ENCODE peak calls at places on chromosome 1, in ten cellular contexts. T is brain microvascular endothelial cell, L is cardiac fibroblast, W is fibroblast of lung, G is prostate gland, B is aorta, J is heart right ventricle, K is IMR-90, I is choroid plexus epithelial cell, M is thoracic aorta. C is an unnamed sample.

GRCh38 chr1:244035358-244035757 is 15.7 kb upstream of the ZBTB18 start:
- DNase-seq in J (no peak), B (no peak), T (no peak), L (no peak), I (no peak), G (no peak), K (no peak), W (no peak), M (no peak), C (no peak)

GRCh38 chr1:231443363-231443762 is 21.3 kb upstream of the EGLN1 start:
- DNase-seq in W (no peak), G (no peak), J (no peak), M (no peak), I (no peak), K (no peak), L (no peak), B (no peak), T (no peak), C (no peak)

GRCh38 chr1:9537863-9538668 is 1.2 kb upstream of the SLC25A33 start:
- DNase-seq in I (no peak), K (no peak), W (no peak), B (no peak), L (no peak), G (peak; percentile 81), T (no peak), J (no peak), M (no peak), C (no peak)

GRCh38 chr1:203440780-203441179 is 34.8 kb upstream of the PRELP start:
- DNase-seq in L (peak; percentile 70), I (peak; percentile 82), M (no peak), W (peak; percentile 74), T (peak; percentile 37), G (peak; percentile 76), J (peak; percentile 69), B (peak; percentile 92), K (peak; percentile 72), C (peak; percentile 87)

GRCh38 chr1:39832294-39832693 is 43.6 kb upstream of the BMP8B start:
- DNase-seq in G (no peak), J (no peak), W (no peak), B (no peak), M (no peak), I (no peak), T (no peak), L (no peak), K (no peak), C (no peak)

GRCh38 chr1:243597383-243597782 is 252.7 kb downstream of the AKT3 start:
- DNase-seq in T (peak; percentile 20), I (peak; percentile 20), J (no peak), L (peak; percentile 22), W (peak; percentile 27), G (no peak), B (no peak), M (no peak), K (peak; percentile 3), C (no peak)

GRCh38 chr1:40385437-40386310 is 12.1 kb downstream of the SMAP2 start:
- DNase-seq in M (no peak), I (peak; percentile 50), G (no peak), W (no peak), L (peak; percentile 35), B (no peak), T (no peak), K (no peak), J (no peak), C (no peak)

GRCh38 chr1:150555971-150556865 is 7.0 kb downstream of the ADAMTSL4 start:
- DNase-seq in J (no peak), L (no peak), I (no peak), W (no peak), B (peak; percentile 74), M (no peak), K (no peak), G (no peak), T (no peak), C (no peak)

GRCh38 chr1:171313835-171314320 is at the start of gene FMO4:
- DNase-seq in M (peak; percentile 76), K (peak; percentile 99), L (peak; percentile 100), T (peak; percentile 98), B (peak; percentile 83), G (peak; percentile 95), I (peak; percentile 100), J (peak; percentile 98), W (peak; percentile 99), C (peak; percentile 100)

GRCh38 chr1:153945131-153945794 is 1.3 kb downstream of the DENND4B start:
- DNase-seq in W (peak; percentile 64), M (no peak), L (peak; percentile 57), J (peak; percentile 86), K (peak; percentile 46), T (no peak), B (no peak), I (peak; percentile 70), G (no peak), C (peak; percentile 60)

GRCh38 chr1:21239181-21239580 is 51.1 kb downstream of the ECE1 start:
- DNase-seq in B (no peak), G (no peak), J (no peak), M (no peak), I (no peak), L (no peak), W (peak; percentile 57), K (peak; percentile 55), T (peak; percentile 10), C (no peak)

GRCh38 chr1:1965546-1965945 is 38.0 kb downstream of the CFAP74 start:
- DNase-seq in J (no peak), G (no peak), M (no peak), W (no peak), B (no peak), L (no peak), T (no peak), I (no peak), K (no peak), C (no peak)

GRCh38 chr1:47873332-47873731 is 123.9 kb downstream of the TRABD2B start:
- DNase-seq in W (no peak), I (no peak), K (no peak), T (no peak), J (no peak), L (no peak), G (no peak), M (no peak), B (no peak), C (no peak)

GRCh38 chr1:17874665-17875064 is 119.5 kb downstream of the ACTL8 start:
- DNase-seq in L (peak; percentile 82), T (peak; percentile 73), M (no peak), B (peak; percentile 43), I (peak; percentile 78), J (no peak), K (peak; percentile 90), W (peak; percentile 97), G (no peak), C (peak; percentile 88)

GRCh38 chr1:2193514-2194251 is 889 bp downstream of the FAAP20 start:
- DNase-seq in L (no peak), K (no peak), W (no peak), T (no peak), I (no peak), M (no peak), J (no peak), G (no peak), B (no peak), C (no peak)

GRCh38 chr1:229093258-229093540 is 177.7 kb upstream of the RAB4A start:
- DNase-seq in M (no peak), L (no peak), G (no peak), W (no peak), K (no peak), T (no peak), I (no peak), J (no peak), B (no peak), C (no peak)
- H3K4me3 ChIP-seq in M (no peak overlapping the region), L (no peak overlapping the region), G (no peak overlapping the region), W (no peak overlapping the region), K (no peak overlapping the region), T (no peak overlapping the region), I (no peak overlapping the region), J (no peak overlapping the region), B (no peak overlapping the region), C (no peak overlapping the region)

DNA sequence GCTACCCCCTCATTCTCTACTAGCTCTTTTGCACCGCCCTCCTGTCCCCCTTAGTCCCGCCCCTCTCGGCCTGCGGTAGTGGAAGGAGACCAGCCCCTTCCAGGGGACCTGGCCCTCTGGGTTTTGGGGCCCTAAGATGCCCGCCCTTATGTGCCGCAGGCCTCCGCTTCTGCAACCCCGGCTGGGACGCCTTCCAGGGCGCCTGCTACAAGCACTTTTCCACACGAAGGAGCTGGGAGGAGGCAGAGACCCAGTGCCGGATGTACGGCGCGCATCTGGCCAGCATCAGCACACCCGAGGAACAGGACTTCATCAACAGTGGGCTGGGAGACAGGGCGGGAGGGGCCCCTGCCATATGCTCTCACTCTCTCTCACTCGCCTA is 14.9 kb downstream of the BCAN start:
- DNase-seq in K (no peak), G (no peak), T (no peak), J (no peak), I (no peak), W (no peak), M (no peak), B (no peak), L (no peak), C (no peak)
- H3K4me3 ChIP-seq in K (no peak overlapping the region), G (no peak overlapping the region), T (peak overlapping the region; percentile 15), J (peak overlapping the region; percentile 44), I (no peak overlapping the region), W (no peak overlapping the region), M (peak overlapping the region; percentile 67), B (no peak overlapping the region), L (no peak overlapping the region), C (peak overlapping the region; percentile 40)

GRCh38 chr1:27772932-27773731 is at the start of gene STX12:
- DNase-seq in T (peak; percentile 99), M (peak; percentile 99), G (peak; percentile 97), J (peak; percentile 99), B (peak; percentile 99), I (peak; percentile 100), K (peak; percentile 100), L (peak; percentile 100), W (peak; percentile 99), C (peak; percentile 100)

GRCh38 chr1:27772581-27772931 is 463 bp upstream of the STX12 start:
- DNase-seq in I (no peak), L (no peak), B (no peak), M (no peak), J (no peak), W (no peak), G (no peak), K (no peak), T (no peak), C (no peak)

GRCh38 chr1:27773732-27774445 is 870 bp downstream of the STX12 start:
- DNase-seq in J (no peak), L (peak; percentile 53), B (no peak), K (peak; percentile 62), W (peak; percentile 50), M (no peak), G (no peak), T (peak; percentile 6), I (peak; percentile 52), C (peak; percentile 46)

GRCh38 chr1:27770293-27770830 is 2.7 kb upstream of the STX12 start:
- DNase-seq in I (no peak), K (no peak), J (no peak), W (no peak), B (no peak), M (no peak), T (no peak), G (no peak), L (no peak), C (no peak)

GRCh38 chr1:27772071-27772470 is 948 bp upstream of the STX12 start:
- DNase-seq in I (no peak), L (peak; percentile 54), K (no peak), G (no peak), T (no peak), B (no peak), J (no peak), M (no peak), W (peak; percentile 42), C (peak; percentile 81)
- H3K4me3 ChIP-seq in I (peak overlapping the region; percentile 97), L (peak overlapping the region; percentile 99), K (peak overlapping the region; percentile 40), G (peak overlapping the region; percentile 97), T (peak overlapping the region; percentile 93), B (peak overlapping the region; percentile 80), J (peak overlapping the region; percentile 99), M (peak overlapping the region; percentile 96), W (peak overlapping the region; percentile 33), C (peak overlapping the region; percentile 57)

GRCh38 chr1:107949467-107950253 is 15.3 kb downstream of the VAV3 start:
- DNase-seq in K (no peak), W (no peak), M (no peak), J (no peak), I (no peak), B (no peak), T (no peak), G (no peak), L (no peak), C (no peak)
- H3K4me3 ChIP-seq in K (no peak overlapping the region), W (no peak overlapping the region), M (no peak overlapping the region), J (no peak overlapping the region), I (no peak overlapping the region), B (no peak overlapping the region), T (no peak overlapping the region), G (no peak overlapping the region), L (no peak overlapping the region), C (no peak overlapping the region)

C was measured in fibroblast of the aortic adventitia.